ENCODE peak calls at places on chromosome 6, in seven cellular contexts. S is GM12878, T is upper lobe of right lung, M is RWPE2, V is tibial nerve, I is heart left ventricle, W is left ventricle myocardium inferior. A is an unnamed sample.

GRCh38 chr6:17473554-17473953 is 80.2 kb downstream of the CAP2 start:
- DNase-seq in I (no peak), W (no peak), M (no peak), V (no peak), T (no peak), S (no peak), A (no peak)

GRCh38 chr6:41092421-41093140 is 19.8 kb downstream of the NFYA start:
- DNase-seq in S (no peak), W (no peak), M (no peak), V (no peak), I (no peak), T (no peak), A (no peak)

GRCh38 chr6:140566706-140567330 is 1192.4 kb upstream of the CITED2 start:
- DNase-seq in W (no peak), T (no peak), S (no peak), V (no peak), M (no peak), I (no peak), A (no peak)

GRCh38 chr6:122996797-122997520 is 924 bp downstream of the CLVS2 start:
- DNase-seq in T (no peak), S (no peak), V (no peak), W (no peak), I (no peak), M (no peak), A (no peak)

GRCh38 chr6:17015144-17015543 is 86.7 kb upstream of the STMND1 start:
- DNase-seq in V (no peak), M (no peak), T (no peak), S (peak; percentile 13), W (no peak), I (no peak), A (no peak)

GRCh38 chr6:13760948-13761347 is 49.3 kb upstream of the RANBP9 start:
- DNase-seq in S (no peak), M (no peak), V (peak; percentile 76), I (no peak), W (no peak), T (no peak), A (no peak)

GRCh38 chr6:137734875-137735182 is 132.2 kb upstream of the TNFAIP3 start:
- DNase-seq in M (no peak), S (no peak), W (no peak), I (no peak), T (no peak), V (peak; percentile 68), A (no peak)

GRCh38 chr6:56242343-56242742 is 5.0 kb downstream of the COL21A1 start:
- DNase-seq in S (no peak), M (no peak), I (no peak), V (no peak), W (no peak), T (no peak), A (no peak)

GRCh38 chr6:117951783-117952182 is 44.7 kb downstream of the SLC35F1 start:
- DNase-seq in V (no peak), S (no peak), M (no peak), W (no peak), T (no peak), I (no peak), A (no peak)

GRCh38 chr6:41707565-41708200 is 27.7 kb downstream of the TFEB start:
- DNase-seq in W (no peak), T (no peak), S (no peak), V (no peak), M (no peak), I (peak; percentile 69), A (no peak)

GRCh38 chr6:39251406-39251805 is 22.1 kb upstream of the KCNK5 start:
- DNase-seq in T (no peak), I (no peak), V (no peak), W (no peak), M (no peak), S (no peak), A (no peak)

GRCh38 chr6:148963738-148964137 is 216.9 kb downstream of the UST start:
- DNase-seq in M (no peak), T (no peak), W (no peak), V (no peak), S (no peak), I (no peak), A (no peak)

GRCh38 chr6:40349092-40349491 is 238.1 kb downstream of the LRFN2 start:
- DNase-seq in V (no peak), T (no peak), I (no peak), W (no peak), M (no peak), S (no peak), A (no peak)

GRCh38 chr6:3798211-3798909 is 46.8 kb upstream of the PXDC1 start:
- DNase-seq in W (no peak), I (no peak), M (no peak), T (no peak), S (no peak), V (no peak), A (no peak)

GRCh38 chr6:154805288-154805911 is 72.2 kb downstream of the SCAF8 start:
- DNase-seq in M (no peak), V (no peak), S (no peak), I (no peak), T (no peak), W (no peak), A (no peak)

GRCh38 chr6:22784611-22785010 is 215.2 kb downstream of the HDGFL1 start:
- DNase-seq in S (no peak), M (no peak), W (no peak), T (no peak), I (no peak), V (no peak), A (no peak)

GRCh38 chr6:12548526-12548925 is 168.0 kb upstream of the PHACTR1 start:
- DNase-seq in V (no peak), M (no peak), S (no peak), I (no peak), W (no peak), T (no peak), A (no peak)

GRCh38 chr6:152632383-152632782 is 4.8 kb downstream of the SYNE1 start:
- DNase-seq in I (no peak), T (no peak), V (no peak), M (no peak), W (no peak), S (no peak), A (no peak)

GRCh38 chr6:736657-737446 is 43.9 kb upstream of the EXOC2 start:
- DNase-seq in S (no peak), V (no peak), W (no peak), I (no peak), M (no peak), T (no peak), A (no peak)

GRCh38 chr6:111707773-111708172 is 102.1 kb upstream of the TRAF3IP2 start:
- DNase-seq in W (no peak), T (no peak), I (no peak), V (no peak), M (no peak), S (no peak), A (no peak)

GRCh38 chr6:111701146-111701545 is 95.5 kb upstream of the TRAF3IP2 start:
- DNase-seq in W (no peak), T (no peak), I (no peak), M (no peak), S (no peak), V (no peak), A (no peak)

GRCh38 chr6:111700135-111700690 is 94.5 kb upstream of the TRAF3IP2 start:
- DNase-seq in V (no peak), W (no peak), I (no peak), M (no peak), T (no peak), S (no peak), A (no peak)

GRCh38 chr6:111706841-111707391 is 101.2 kb upstream of the TRAF3IP2 start:
- DNase-seq in S (no peak), V (no peak), I (no peak), W (no peak), T (no peak), M (no peak), A (no peak)

GRCh38 chr6:111703723-111704122 is 98.0 kb upstream of the TRAF3IP2 start:
- DNase-seq in W (no peak), T (no peak), I (no peak), S (no peak), M (no peak), V (no peak), A (no peak)
- H3K36me3 ChIP-seq in W (peaks cover 49% of the 10 kb centered on the region), T (peaks cover 25% of the 10 kb centered on the region), I (peaks cover 12% of the 10 kb centered on the region), S (peaks cover 22% of the 10 kb centered on the region), M (peaks cover 9% of the 10 kb centered on the region), V (no peaks in the 10 kb centered on the region), A (peaks cover 27% of the 10 kb centered on the region)

DNA sequence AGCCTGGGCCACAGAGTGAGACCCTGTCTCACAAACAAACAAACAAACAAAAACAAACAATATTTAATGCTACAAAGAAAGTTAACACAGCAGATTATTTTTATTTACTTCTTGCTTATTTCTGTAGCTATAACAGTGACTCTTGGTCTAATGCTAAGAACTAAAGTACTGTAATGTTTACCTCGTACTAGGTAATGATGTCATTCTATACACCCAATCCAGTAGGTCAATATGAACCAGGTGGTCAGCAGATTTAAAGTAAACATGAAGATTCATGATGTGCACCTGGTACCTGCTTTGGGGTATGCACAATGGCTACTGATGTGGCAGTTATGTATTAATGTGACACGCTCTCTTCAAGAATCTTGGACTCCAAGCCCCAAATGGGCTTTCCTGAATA is 36.6 kb upstream of the CARMIL1 start:
- DNase-seq in T (no peak), I (no peak), S (no peak), M (no peak), V (no peak), W (no peak), A (no peak)
- H3K36me3 ChIP-seq in T (no peaks in the 10 kb centered on the region), I (no peaks in the 10 kb centered on the region), S (no peaks in the 10 kb centered on the region), M (no peaks in the 10 kb centered on the region), V (no peaks in the 10 kb centered on the region), W (no peaks in the 10 kb centered on the region), A (no peaks in the 10 kb centered on the region)

GRCh38 chr6:21729431-21729830 is 135.9 kb downstream of the SOX4 start:
- DNase-seq in V (no peak), T (no peak), S (no peak), I (no peak), W (no peak), M (no peak), A (no peak)

GRCh38 chr6:21731411-21732031 is 138.0 kb downstream of the SOX4 start:
- DNase-seq in T (no peak), I (no peak), M (no peak), W (no peak), S (no peak), V (no peak), A (no peak)

GRCh38 chr6:21730533-21730932 is 137.0 kb downstream of the SOX4 start:
- DNase-seq in T (no peak), V (no peak), I (no peak), M (no peak), W (no peak), S (no peak), A (no peak)

GRCh38 chr6:21726676-21727075 is 133.1 kb downstream of the SOX4 start:
- DNase-seq in V (no peak), I (no peak), S (no peak), M (no peak), T (no peak), W (no peak), A (no peak)

DNA sequence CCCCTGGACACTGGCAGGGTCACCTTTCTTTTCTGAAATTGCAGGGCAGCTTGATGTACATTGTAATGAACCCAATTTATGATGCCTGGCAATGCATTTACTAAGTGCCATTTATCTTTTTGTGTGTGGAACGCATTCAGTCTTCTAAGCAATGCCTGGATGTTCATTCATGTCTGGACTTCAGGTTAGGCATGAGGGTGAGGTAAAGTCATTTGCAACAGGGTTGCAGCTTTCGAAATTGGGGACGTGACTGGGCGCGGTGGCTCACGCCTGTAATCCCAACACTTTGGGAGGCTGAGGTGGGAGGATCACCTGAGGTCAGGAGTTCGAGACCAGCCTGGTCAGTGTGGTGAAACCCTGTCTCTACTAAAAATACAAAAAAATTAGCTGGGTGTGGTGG is 134.6 kb downstream of the SOX4 start:
- DNase-seq in M (no peak), W (no peak), I (no peak), T (no peak), S (no peak), V (no peak), A (no peak)
- H3K36me3 ChIP-seq in M (no peaks in the 10 kb centered on the region), W (no peaks in the 10 kb centered on the region), I (no peaks in the 10 kb centered on the region), T (no peaks in the 10 kb centered on the region), S (no peaks in the 10 kb centered on the region), V (no peaks in the 10 kb centered on the region), A (no peaks in the 10 kb centered on the region)

GRCh38 chr6:7300890-7301289 is 12.1 kb downstream of the SSR1 start:
- DNase-seq in T (no peak), I (no peak), M (no peak), W (no peak), V (no peak), S (no peak), A (no peak)
- H3K36me3 ChIP-seq in T (peaks cover 98% of the 10 kb centered on the region), I (peaks cover 34% of the 10 kb centered on the region), M (peaks cover 100% of the 10 kb centered on the region), W (peaks cover 95% of the 10 kb centered on the region), V (peaks cover 2% of the 10 kb centered on the region), S (peaks cover 55% of the 10 kb centered on the region), A (peaks cover 78% of the 10 kb centered on the region)